ENCODE peak calls at places on chromosomes 13 and 19, in eight cellular contexts. T is cardiac fibroblast, J is uterus, Y is GM23338, X is ovary, F is pancreas, R is bronchial epithelial cell, V is tibial artery. H is an unnamed sample.

GRCh38 chr19:50328257-50329145 is 676 bp downstream of the KCNC3 start:
- DNase-seq in X (no peak), T (peak; percentile 7), Y (peak; percentile 64), J (no peak), R (no peak), V (no peak), F (peak; percentile 25), H (peak; percentile 76)

GRCh38 chr13:26299168-26299788 is 45.3 kb downstream of the CDK8 start:
- DNase-seq in Y (no peak), R (peak; percentile 60), F (no peak), J (no peak), T (no peak), X (no peak), V (no peak), H (no peak)

GRCh38 chr13:42398542-42398941 is 126.6 kb downstream of the AKAP11 start:
- DNase-seq in Y (no peak), X (no peak), R (no peak), V (no peak), J (no peak), F (no peak), T (no peak), H (no peak)

GRCh38 chr13:49996951-49997895 is at the start of gene TRIM13:
- DNase-seq in X (peak; percentile 92), R (peak; percentile 77), F (peak; percentile 86), V (peak; percentile 94), Y (peak; percentile 92), J (peak; percentile 90), T (peak; percentile 93), H (peak; percentile 94)

GRCh38 chr13:92224825-92225224 is 826.4 kb downstream of the GPC5 start:
- DNase-seq in F (no peak), X (no peak), R (no peak), J (no peak), V (no peak), T (peak; percentile 9), Y (no peak), H (no peak)

GRCh38 chr13:99626461-99627082 is 125.3 kb downstream of the TM9SF2 start:
- DNase-seq in T (peak; percentile 64), V (no peak), J (no peak), F (no peak), R (peak; percentile 46), X (no peak), Y (no peak), H (no peak)

GRCh38 chr19:34220472-34221063 is 33.8 kb upstream of the GARRE1 start:
- DNase-seq in Y (peak; percentile 83), T (peak; percentile 83), V (no peak), J (peak; percentile 48), F (peak; percentile 49), X (no peak), R (peak; percentile 52), H (peak; percentile 77)

GRCh38 chr13:29503041-29503837 is 92.2 kb downstream of the SLC7A1 start:
- DNase-seq in J (no peak), F (no peak), Y (peak; percentile 71), R (peak; percentile 15), X (no peak), T (no peak), V (no peak), H (no peak)

GRCh38 chr13:110912651-110913051 is 2.2 kb downstream of the ANKRD10 start:
- DNase-seq in F (no peak), Y (no peak), V (no peak), X (no peak), R (peak; percentile 54), T (peak; percentile 89), J (peak; percentile 32), H (peak; percentile 31)

GRCh38 chr19:4316940-4317339 is 12.5 kb downstream of the FSD1 start:
- DNase-seq in X (no peak), J (no peak), T (peak; percentile 22), F (no peak), V (no peak), Y (no peak), R (no peak), H (no peak)

GRCh38 chr19:2061936-2062729 is 11.1 kb upstream of the MKNK2 start:
- DNase-seq in R (no peak), T (no peak), F (no peak), J (peak; percentile 56), X (peak; percentile 68), Y (peak; percentile 63), V (no peak), H (peak; percentile 66)

GRCh38 chr19:2062770-2063169 is 11.7 kb upstream of the MKNK2 start:
- DNase-seq in R (no peak), Y (no peak), V (no peak), J (no peak), F (no peak), X (no peak), T (no peak), H (no peak)

GRCh38 chr19:2063824-2064223 is 12.8 kb upstream of the MKNK2 start:
- DNase-seq in Y (no peak), X (no peak), T (no peak), J (no peak), R (no peak), V (no peak), F (no peak), H (peak; percentile 73)

GRCh38 chr19:2059422-2060201 is 8.6 kb upstream of the MKNK2 start:
- DNase-seq in X (no peak), J (peak; percentile 63), F (peak; percentile 82), R (peak; percentile 28), T (peak; percentile 75), Y (no peak), V (peak; percentile 93), H (no peak)

GRCh38 chr19:2061093-2061935 is 10.3 kb upstream of the MKNK2 start:
- DNase-seq in J (peak; percentile 99), T (peak; percentile 99), R (peak; percentile 86), V (peak; percentile 99), Y (peak; percentile 100), X (peak; percentile 100), F (peak; percentile 99), H (peak; percentile 99)
- H3K4me3 ChIP-seq in J (peak overlapping the region; percentile 57), T (peak overlapping the region; percentile 57), R (peak overlapping the region; percentile 45), V (peak overlapping the region; percentile 75), Y (peak overlapping the region; percentile 83), X (peak overlapping the region; percentile 83), F (peak overlapping the region; percentile 74), H (peak overlapping the region; percentile 81)

GRCh38 chr19:57746580-57747471 is at the start of gene ZNF776:
- DNase-seq in R (peak; percentile 89), T (peak; percentile 95), V (peak; percentile 82), Y (peak; percentile 98), X (peak; percentile 81), F (peak; percentile 86), J (peak; percentile 82), H (peak; percentile 95)
- TF ChIP-seq CTCF in R (no peak), T (no peak), V (no peak), Y (no peak), X (no peak), F (no peak), J (no peak), H (no peak)

DNA sequence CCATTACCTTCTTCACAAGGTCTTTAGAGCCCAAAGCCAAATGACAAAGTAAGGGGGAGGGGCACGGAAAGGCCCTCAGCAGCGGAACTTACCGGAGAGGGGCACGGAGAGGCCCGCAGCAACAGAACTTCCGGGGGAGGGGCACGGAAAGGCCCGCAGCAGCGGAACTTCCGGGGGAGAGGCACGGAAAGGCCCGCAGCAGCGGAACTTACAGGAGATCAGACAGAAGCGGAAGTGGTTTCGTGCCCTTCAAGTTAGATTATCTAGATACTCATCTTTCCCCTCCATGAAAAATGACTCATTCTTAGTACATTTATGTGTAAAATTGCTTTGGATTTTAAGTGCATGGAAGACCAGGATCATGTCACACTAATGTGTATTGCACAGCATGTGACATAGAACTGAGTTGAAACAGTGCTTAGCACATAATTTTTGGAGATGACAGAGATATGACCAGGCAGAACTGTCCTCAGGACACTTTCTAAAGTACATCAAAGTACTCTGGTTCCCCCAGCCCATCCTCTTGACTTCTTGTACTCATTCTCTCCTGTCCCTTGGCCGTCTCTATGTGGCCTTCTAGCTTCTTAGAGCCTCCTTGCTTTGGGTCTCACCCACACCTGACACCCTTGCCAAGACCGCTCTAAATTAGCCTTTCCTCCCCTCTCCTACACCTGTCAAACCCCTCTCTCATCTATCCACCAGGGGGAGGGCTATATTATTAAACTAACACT is 25.7 kb upstream of the TPTE2 start:
- DNase-seq in X (no peak), R (no peak), J (no peak), V (no peak), F (no peak), T (peak; percentile 7), Y (peak; percentile 50), H (peak; percentile 96)
- H3K4me3 ChIP-seq in X (no peak overlapping the region), R (no peak overlapping the region), J (no peak overlapping the region), V (no peak overlapping the region), F (no peak overlapping the region), T (no peak overlapping the region), Y (no peak overlapping the region), H (peak overlapping the region; percentile 90)

DNA sequence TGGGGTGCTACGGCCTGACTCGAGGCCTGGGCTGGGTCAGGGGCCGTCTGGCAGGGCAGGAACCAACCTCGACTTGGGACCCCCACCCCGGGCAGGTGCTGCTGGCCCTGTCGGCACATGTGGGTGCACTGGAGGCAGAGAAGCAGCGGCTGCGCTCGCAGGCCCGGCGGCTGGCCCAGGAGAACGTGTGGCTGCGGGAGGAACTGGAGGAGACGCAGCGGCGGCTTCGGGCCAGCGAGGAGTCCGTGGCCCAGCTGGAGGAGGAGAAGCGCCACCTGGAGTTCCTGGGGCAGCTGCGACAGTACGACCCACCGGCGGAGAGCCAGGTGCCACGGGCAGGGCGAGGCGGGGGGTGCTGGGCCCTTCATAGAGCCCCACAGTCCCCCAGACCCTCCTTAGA is 5.9 kb downstream of the KLC3 start:
- DNase-seq in Y (peak; percentile 80), V (no peak), R (no peak), T (no peak), F (no peak), X (no peak), J (no peak), H (no peak)
- TF ChIP-seq CTCF in Y (peak; percentile 64), V (no peak), R (no peak), T (no peak), F (no peak), X (no peak), J (no peak), H (no peak)

DNA sequence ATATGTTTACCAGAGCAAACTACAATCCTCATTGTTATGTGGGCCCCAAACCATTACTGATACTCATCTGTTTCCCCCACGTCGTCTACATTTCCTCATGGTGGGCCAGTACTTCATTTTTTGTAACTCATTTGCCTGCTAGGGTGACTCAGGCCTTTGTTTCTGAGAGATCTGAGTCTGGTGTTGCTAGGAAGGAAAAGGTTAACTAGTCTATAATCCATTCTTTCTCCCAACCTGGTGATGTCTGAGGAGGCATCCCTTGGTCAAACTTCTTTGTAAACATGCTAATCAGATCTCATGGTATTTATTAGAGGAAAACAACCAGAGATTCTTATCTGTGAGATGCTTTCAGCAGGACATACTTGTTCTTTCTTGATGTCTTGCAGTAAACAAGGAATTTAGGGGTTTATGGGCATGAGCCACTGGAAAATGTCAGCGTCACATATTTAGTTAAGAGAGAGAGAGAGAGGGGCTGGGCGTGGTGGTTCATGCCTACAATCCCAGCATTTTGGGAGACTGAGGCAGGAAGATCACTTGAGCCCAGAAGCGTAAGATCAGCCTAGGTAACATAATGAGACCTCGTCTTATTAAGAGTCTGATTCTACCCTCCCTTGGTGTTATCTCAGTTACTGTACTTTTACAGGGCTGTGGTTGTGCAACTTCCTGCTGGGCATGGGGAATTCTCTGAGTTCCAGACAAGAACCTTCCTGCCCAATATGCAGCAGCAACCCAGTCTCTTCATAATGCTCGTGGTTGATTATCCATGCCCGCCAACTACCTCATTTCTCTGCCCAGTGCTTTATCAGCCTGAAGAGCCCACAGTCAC is 9.7 kb upstream of the DPRX start:
- DNase-seq in T (no peak), X (no peak), R (peak; percentile 67), F (no peak), Y (no peak), J (no peak), V (no peak), H (no peak)
- H3K4me3 ChIP-seq in T (no peak overlapping the region), X (no peak overlapping the region), R (no peak overlapping the region), F (no peak overlapping the region), Y (no peak overlapping the region), J (no peak overlapping the region), V (no peak overlapping the region), H (no peak overlapping the region)

H was measured in GM12865.